ENCODE peak calls at places on chromosomes 2 and 18, in four cellular contexts. W is stimulated activated CD8-positive, alpha-beta memory T cell treated with anti-CD3 and anti-CD28 coated beads, Interleukin-7, amount 100 ng/mL, for 1 hour; X is endodermal cell; Z is GM06990. P is an unnamed sample.

GRCh38 chr2:64858541-64859031 is 130.6 kb upstream of the SLC1A4 start:
- DNase-seq in W (no peak), X (peak; percentile 57), Z (no peak), P (no peak)

GRCh38 chr18:61893304-61893970 is 630 bp upstream of the RNF152 start:
- DNase-seq in W (no peak), X (peak; percentile 83), Z (peak; percentile 25), P (peak; percentile 8)

GRCh38 chr2:120856421-120856862 is 120.8 kb downstream of the GLI2 start:
- DNase-seq in W (no peak), X (peak; percentile 89), Z (no peak), P (no peak)

GRCh38 chr2:197486175-197486574 is 13.5 kb downstream of the HSPD1 start:
- DNase-seq in W (no peak), X (no peak), Z (no peak), P (no peak)

GRCh38 chr2:196718796-196719564 is 79.5 kb downstream of the CCDC150 start:
- DNase-seq in W (no peak), X (peak; percentile 71), Z (no peak), P (no peak)

GRCh38 chr2:227862227-227862740 is 9.1 kb upstream of the DAW1 start:
- DNase-seq in W (no peak), X (no peak), Z (no peak), P (no peak)

GRCh38 chr2:222760301-222760897 is 88.9 kb downstream of the MOGAT1 start:
- DNase-seq in W (no peak), X (no peak), Z (no peak), P (no peak)

GRCh38 chr2:95079455-95079776 is 42.2 kb downstream of the MRPS5 start:
- DNase-seq in W (no peak), X (no peak), Z (no peak), P (no peak)

GRCh38 chr2:224345492-224345891 is 56.4 kb downstream of the FAM124B start:
- DNase-seq in W (no peak), X (no peak), Z (no peak), P (no peak)

GRCh38 chr2:242011991-242012764 is 142.6 kb downstream of the RTP5 start:
- DNase-seq in W (no peak), X (no peak), Z (no peak), P (no peak)

GRCh38 chr2:961786-962185 is 11.1 kb downstream of the SNTG2 start:
- DNase-seq in W (no peak), X (no peak), Z (no peak), P (no peak)

GRCh38 chr18:46716336-46716735 is 40.5 kb downstream of the ST8SIA5 start:
- DNase-seq in W (no peak), X (no peak), Z (no peak), P (no peak)

GRCh38 chr2:95121495-95122196 is at the start of gene MRPS5:
- DNase-seq in W (peak; percentile 69), X (peak; percentile 93), Z (peak; percentile 87), P (peak; percentile 66)

GRCh38 chr2:67662222-67662621 is 265.1 kb downstream of the ETAA1 start:
- DNase-seq in W (no peak), X (no peak), Z (no peak), P (no peak)

GRCh38 chr2:117785740-117786139 is 28.8 kb upstream of the DDX18 start:
- DNase-seq in W (no peak), X (peak; percentile 71), Z (no peak), P (no peak)

GRCh38 chr2:118845005-118845842 is 2.2 kb downstream of the EN1 start:
- DNase-seq in W (no peak), X (peak; percentile 73), Z (no peak), P (no peak)

GRCh38 chr2:727071-727470 is 49.9 kb upstream of the TMEM18 start:
- DNase-seq in W (no peak), X (no peak), Z (peak; percentile 50), P (no peak)

GRCh38 chr2:20221939-20222768 is 2.8 kb downstream of the SDC1 start:
- DNase-seq in W (no peak), X (peak; percentile 51), Z (no peak), P (no peak)

GRCh38 chr2:11305338-11305737 is 39.1 kb downstream of the ROCK2 start:
- DNase-seq in W (no peak), X (no peak), Z (no peak), P (no peak)

GRCh38 chr2:46601328-46601963 is 122.1 kb downstream of the TMEM247 start:
- DNase-seq in W (no peak), X (no peak), Z (no peak), P (no peak)

GRCh38 chr2:69499242-69499641 is 62.0 kb upstream of the NFU1 start:
- DNase-seq in W (no peak), X (no peak), Z (no peak), P (no peak)

GRCh38 chr18:4035521-4035920 is 419.6 kb downstream of the DLGAP1 start:
- DNase-seq in W (no peak), X (no peak), Z (no peak), P (no peak)